ENCODE peak calls at places on chromosomes 7 and 10, in eight cellular contexts. One of them, this sample, is unnamed.
A peak's percentile ranks its signal among the peaks of the same experiment; 100 is the strongest.

GRCh38 chr10:129609551-129609950 is 142.5 kb downstream of the MGMT start:
- DNase-seq in HCT116: no peak
- DNase-seq in fibroblast of the aortic adventitia: no peak
- DNase-seq in PC-3: no peak
- DNase-seq in fibroblast of villous mesenchyme: no peak
- DNase-seq in brain microvascular endothelial cell: no peak
- DNase-seq in AG10803: no peak
- DNase-seq in bronchial epithelial cell: no peak
- DNase-seq in this sample: no peak

GRCh38 chr7:5457245-5457735 is 33.7 kb upstream of the TNRC18 start:
- DNase-seq in brain microvascular endothelial cell: no peak
- DNase-seq in fibroblast of villous mesenchyme: no peak
- DNase-seq in PC-3: no peak
- DNase-seq in HCT116: no peak
- DNase-seq in bronchial epithelial cell: no peak
- DNase-seq in AG10803: no peak
- DNase-seq in fibroblast of the aortic adventitia: no peak
- DNase-seq in this sample: no peak

GRCh38 chr10:1368772-1369171 is 312.6 kb downstream of the WDR37 start:
- DNase-seq in fibroblast of the aortic adventitia: no peak
- DNase-seq in AG10803: no peak
- DNase-seq in bronchial epithelial cell: no peak
- DNase-seq in fibroblast of villous mesenchyme: no peak
- DNase-seq in brain microvascular endothelial cell: no peak
- DNase-seq in PC-3: peak; percentile 18
- DNase-seq in HCT116: peak; percentile 45
- DNase-seq in this sample: no peak

GRCh38 chr7:132001166-132001565 is 444.7 kb upstream of the PODXL start:
- DNase-seq in PC-3: no peak
- DNase-seq in HCT116: no peak
- DNase-seq in fibroblast of villous mesenchyme: no peak
- DNase-seq in AG10803: no peak
- DNase-seq in fibroblast of the aortic adventitia: no peak
- DNase-seq in bronchial epithelial cell: no peak
- DNase-seq in brain microvascular endothelial cell: no peak
- DNase-seq in this sample: no peak

GRCh38 chr7:91759205-91759863 is 121.2 kb downstream of the MTERF1 start:
- DNase-seq in AG10803: no peak
- DNase-seq in fibroblast of villous mesenchyme: peak; percentile 20
- DNase-seq in bronchial epithelial cell: peak; percentile 89
- DNase-seq in PC-3: peak; percentile 93
- DNase-seq in HCT116: no peak
- DNase-seq in brain microvascular endothelial cell: peak; percentile 85
- DNase-seq in fibroblast of the aortic adventitia: peak; percentile 32
- DNase-seq in this sample: no peak

GRCh38 chr7:110835209-110835608 is 255.7 kb upstream of the LRRN3 start:
- DNase-seq in fibroblast of villous mesenchyme: no peak
- DNase-seq in brain microvascular endothelial cell: no peak
- DNase-seq in PC-3: peak; percentile 47
- DNase-seq in HCT116: no peak
- DNase-seq in fibroblast of the aortic adventitia: no peak
- DNase-seq in bronchial epithelial cell: peak; percentile 2
- DNase-seq in AG10803: no peak
- DNase-seq in this sample: no peak

GRCh38 chr7:28570970-28571288 is 158.6 kb downstream of the CREB5 start:
- DNase-seq in fibroblast of the aortic adventitia: no peak
- DNase-seq in bronchial epithelial cell: peak; percentile 74
- DNase-seq in brain microvascular endothelial cell: peak; percentile 52
- DNase-seq in PC-3: peak; percentile 82
- DNase-seq in fibroblast of villous mesenchyme: peak; percentile 22
- DNase-seq in HCT116: no peak
- DNase-seq in AG10803: peak; percentile 22
- DNase-seq in this sample: no peak

GRCh38 chr7:98203964-98204605 is 7.2 kb upstream of the BHLHA15 start:
- DNase-seq in bronchial epithelial cell: no peak
- DNase-seq in PC-3: no peak
- DNase-seq in brain microvascular endothelial cell: no peak
- DNase-seq in fibroblast of villous mesenchyme: no peak
- DNase-seq in AG10803: no peak
- DNase-seq in fibroblast of the aortic adventitia: no peak
- DNase-seq in HCT116: no peak
- DNase-seq in this sample: no peak

GRCh38 chr10:93380043-93380565 is 102.0 kb downstream of the MYOF start:
- DNase-seq in PC-3: no peak
- DNase-seq in AG10803: no peak
- DNase-seq in bronchial epithelial cell: no peak
- DNase-seq in fibroblast of the aortic adventitia: peak; percentile 51
- DNase-seq in fibroblast of villous mesenchyme: no peak
- DNase-seq in HCT116: no peak
- DNase-seq in brain microvascular endothelial cell: no peak
- DNase-seq in this sample: no peak

GRCh38 chr7:98418636-98419315 is 17.9 kb upstream of the BAIAP2L1 start:
- DNase-seq in brain microvascular endothelial cell: peak; percentile 99
- DNase-seq in bronchial epithelial cell: peak; percentile 99
- DNase-seq in HCT116: peak; percentile 99
- DNase-seq in fibroblast of the aortic adventitia: peak; percentile 94
- DNase-seq in AG10803: peak; percentile 92
- DNase-seq in fibroblast of villous mesenchyme: peak; percentile 93
- DNase-seq in PC-3: peak; percentile 98
- DNase-seq in this sample: no peak

GRCh38 chr7:151172273-151173141 is 5.0 kb upstream of the GBX1 start:
- DNase-seq in bronchial epithelial cell: peak; percentile 35
- DNase-seq in AG10803: peak; percentile 50
- DNase-seq in HCT116: peak; percentile 61
- DNase-seq in fibroblast of villous mesenchyme: peak; percentile 67
- DNase-seq in PC-3: peak; percentile 66
- DNase-seq in brain microvascular endothelial cell: peak; percentile 37
- DNase-seq in fibroblast of the aortic adventitia: peak; percentile 58
- DNase-seq in this sample: peak; percentile 65

GRCh38 chr7:98459529-98459928 is 58.6 kb upstream of the BAIAP2L1 start:
- DNase-seq in bronchial epithelial cell: no peak
- DNase-seq in PC-3: no peak
- DNase-seq in HCT116: no peak
- DNase-seq in fibroblast of the aortic adventitia: no peak
- DNase-seq in brain microvascular endothelial cell: no peak
- DNase-seq in fibroblast of villous mesenchyme: no peak
- DNase-seq in AG10803: no peak
- DNase-seq in this sample: no peak

GRCh38 chr7:27269455-27269854 is 26.9 kb downstream of the EVX1 start:
- DNase-seq in fibroblast of villous mesenchyme: no peak
- DNase-seq in HCT116: no peak
- DNase-seq in fibroblast of the aortic adventitia: no peak
- DNase-seq in bronchial epithelial cell: no peak
- DNase-seq in PC-3: no peak
- DNase-seq in AG10803: no peak
- DNase-seq in brain microvascular endothelial cell: no peak
- DNase-seq in this sample: no peak

GRCh38 chr10:3287566-3288445 is 115.2 kb upstream of the PITRM1 start:
- DNase-seq in AG10803: no peak
- DNase-seq in bronchial epithelial cell: no peak
- DNase-seq in fibroblast of the aortic adventitia: no peak
- DNase-seq in brain microvascular endothelial cell: no peak
- DNase-seq in PC-3: peak; percentile 14
- DNase-seq in HCT116: peak; percentile 26
- DNase-seq in fibroblast of villous mesenchyme: no peak
- DNase-seq in this sample: no peak

GRCh38 chr10:125878957-125879835 is 1.9 kb downstream of the DHX32 start:
- DNase-seq in fibroblast of the aortic adventitia: peak; percentile 86
- DNase-seq in bronchial epithelial cell: peak; percentile 97
- DNase-seq in brain microvascular endothelial cell: peak; percentile 88
- DNase-seq in PC-3: peak; percentile 92
- DNase-seq in AG10803: peak; percentile 67
- DNase-seq in HCT116: peak; percentile 93
- DNase-seq in fibroblast of villous mesenchyme: peak; percentile 89
- DNase-seq in this sample: no peak

GRCh38 chr7:129187681-129188371 is 607 bp upstream of the SMO start:
- DNase-seq in fibroblast of villous mesenchyme: no peak
- DNase-seq in bronchial epithelial cell: no peak
- DNase-seq in brain microvascular endothelial cell: no peak
- DNase-seq in PC-3: no peak
- DNase-seq in HCT116: no peak
- DNase-seq in fibroblast of the aortic adventitia: no peak
- DNase-seq in AG10803: no peak
- DNase-seq in this sample: no peak

GRCh38 chr10:86292462-86293322 is 73.9 kb downstream of the GRID1 start:
- DNase-seq in PC-3: no peak
- DNase-seq in fibroblast of the aortic adventitia: no peak
- DNase-seq in AG10803: no peak
- DNase-seq in fibroblast of villous mesenchyme: no peak
- DNase-seq in HCT116: no peak
- DNase-seq in bronchial epithelial cell: no peak
- DNase-seq in brain microvascular endothelial cell: no peak
- DNase-seq in this sample: no peak

GRCh38 chr10:17276756-17277424 is 48.8 kb downstream of the VIM start:
- DNase-seq in brain microvascular endothelial cell: no peak
- DNase-seq in bronchial epithelial cell: peak; percentile 45
- DNase-seq in fibroblast of the aortic adventitia: no peak
- DNase-seq in PC-3: no peak
- DNase-seq in AG10803: no peak
- DNase-seq in fibroblast of villous mesenchyme: no peak
- DNase-seq in HCT116: no peak
- DNase-seq in this sample: no peak

GRCh38 chr7:98398567-98399372 is 2.1 kb downstream of the BAIAP2L1 start:
- DNase-seq in fibroblast of the aortic adventitia: no peak
- DNase-seq in AG10803: peak; percentile 20
- DNase-seq in brain microvascular endothelial cell: no peak
- DNase-seq in bronchial epithelial cell: peak; percentile 54
- DNase-seq in fibroblast of villous mesenchyme: no peak
- DNase-seq in HCT116: no peak
- DNase-seq in PC-3: peak; percentile 15
- DNase-seq in this sample: no peak

GRCh38 chr7:83882551-83882950 is 233.6 kb upstream of the SEMA3E start:
- DNase-seq in HCT116: no peak
- DNase-seq in fibroblast of villous mesenchyme: no peak
- DNase-seq in fibroblast of the aortic adventitia: peak; percentile 3
- DNase-seq in brain microvascular endothelial cell: no peak
- DNase-seq in AG10803: no peak
- DNase-seq in bronchial epithelial cell: peak; percentile 60
- DNase-seq in PC-3: no peak
- DNase-seq in this sample: no peak

GRCh38 chr7:112937651-112938390 is 147.6 kb upstream of the TMEM168 start:
- DNase-seq in AG10803: peak; percentile 84
- DNase-seq in fibroblast of the aortic adventitia: peak; percentile 67
- DNase-seq in brain microvascular endothelial cell: no peak
- DNase-seq in PC-3: no peak
- DNase-seq in bronchial epithelial cell: no peak
- DNase-seq in fibroblast of villous mesenchyme: peak; percentile 61
- DNase-seq in HCT116: no peak
- DNase-seq in this sample: no peak

DNA sequence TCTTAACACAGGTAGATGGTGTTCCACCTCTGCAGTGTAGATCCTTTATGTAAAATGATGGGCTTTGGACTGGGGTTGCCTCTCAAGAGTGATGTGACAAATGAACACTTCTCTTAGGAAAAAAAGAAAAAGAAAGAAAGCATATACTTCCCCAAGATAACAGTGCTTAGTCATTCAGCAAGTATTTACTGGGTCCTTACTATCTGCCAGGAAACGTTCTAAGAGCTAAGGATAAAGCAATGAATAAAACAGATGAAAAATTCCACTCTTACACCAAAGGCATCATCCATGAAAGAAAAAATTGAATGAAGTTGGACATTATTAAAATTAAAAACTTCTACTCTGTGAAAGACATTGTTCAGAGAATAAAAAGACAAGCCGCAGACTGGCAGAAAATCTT is 177.3 kb downstream of the C7orf25 start:
- DNase-seq in fibroblast of villous mesenchyme: peak; percentile 18
- DNase-seq in fibroblast of the aortic adventitia: peak; percentile 83
- DNase-seq in HCT116: no peak
- DNase-seq in PC-3: peak; percentile 24
- DNase-seq in bronchial epithelial cell: peak; percentile 13
- DNase-seq in brain microvascular endothelial cell: peak; percentile 32
- DNase-seq in AG10803: peak; percentile 39
- DNase-seq in this sample: no peak
- TF ChIP-seq CTCF in fibroblast of villous mesenchyme: no peak
- TF ChIP-seq CTCF in fibroblast of the aortic adventitia: no peak
- TF ChIP-seq CTCF in HCT116: no peak
- TF ChIP-seq CTCF in PC-3: no peak
- TF ChIP-seq CTCF in bronchial epithelial cell: no peak
- TF ChIP-seq CTCF in brain microvascular endothelial cell: no peak
- TF ChIP-seq CTCF in AG10803: no peak
- TF ChIP-seq CTCF in this sample: no peak

DNA sequence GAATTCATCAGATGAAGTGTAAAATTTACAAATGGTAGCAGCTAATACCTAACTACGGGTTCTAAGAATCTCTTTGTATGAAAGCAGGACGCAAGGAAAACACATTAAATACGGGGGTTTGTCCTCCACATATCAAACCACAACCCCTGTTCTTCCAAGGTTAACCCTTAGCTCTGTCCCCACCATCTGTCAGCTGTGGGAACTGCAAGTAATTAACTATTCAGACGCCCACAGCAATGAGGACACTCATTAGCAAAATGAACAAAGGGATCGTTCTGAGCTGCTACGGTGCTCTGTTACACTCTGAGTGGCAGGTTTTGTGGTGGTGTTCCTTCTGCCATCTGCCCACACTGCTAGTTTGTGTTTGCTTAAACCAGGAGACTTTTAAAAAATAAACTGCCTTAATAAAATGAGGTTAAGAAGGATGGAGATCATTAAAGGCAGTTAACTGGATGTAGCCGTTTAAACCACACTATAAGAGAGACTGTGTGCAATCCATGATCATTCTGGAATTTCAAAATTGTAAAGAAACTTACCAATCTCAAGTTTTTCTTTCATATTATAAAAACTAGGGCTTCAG is 51.4 kb downstream of the C10orf67 start:
- DNase-seq in AG10803: peak; percentile 7
- DNase-seq in brain microvascular endothelial cell: peak; percentile 21
- DNase-seq in fibroblast of the aortic adventitia: peak; percentile 30
- DNase-seq in bronchial epithelial cell: peak; percentile 53
- DNase-seq in PC-3: peak; percentile 56
- DNase-seq in fibroblast of villous mesenchyme: peak; percentile 39
- DNase-seq in HCT116: peak; percentile 33
- DNase-seq in this sample: no peak
- TF ChIP-seq CTCF in AG10803: peak; percentile 58
- TF ChIP-seq CTCF in brain microvascular endothelial cell: peak; percentile 77
- TF ChIP-seq CTCF in fibroblast of the aortic adventitia: peak; percentile 62
- TF ChIP-seq CTCF in bronchial epithelial cell: peak; percentile 68
- TF ChIP-seq CTCF in PC-3: peak; percentile 62
- TF ChIP-seq CTCF in fibroblast of villous mesenchyme: peak; percentile 77
- TF ChIP-seq CTCF in HCT116: peak; percentile 60
- TF ChIP-seq CTCF in this sample: no peak

DNA sequence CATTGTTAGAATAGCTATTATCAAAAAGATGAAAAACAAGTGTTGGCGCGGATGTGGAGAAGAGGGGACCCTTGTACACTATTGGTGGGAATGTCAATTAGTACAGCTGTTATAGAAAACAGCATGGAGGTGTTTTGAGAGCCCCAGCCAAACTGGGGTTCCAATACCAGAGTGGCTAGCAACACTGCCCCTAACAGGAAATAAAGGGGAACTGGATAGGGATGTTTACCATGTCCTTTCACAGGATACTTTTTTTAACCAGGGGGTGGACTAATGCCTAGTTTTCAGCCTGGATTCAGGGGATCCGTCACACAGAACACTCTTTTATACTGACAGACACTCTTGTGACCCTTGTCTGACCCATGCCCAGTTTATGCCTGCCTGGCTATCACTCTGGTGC is 6.9 kb upstream of the GSTK1 start:
- DNase-seq in HCT116: no peak
- DNase-seq in bronchial epithelial cell: no peak
- DNase-seq in AG10803: no peak
- DNase-seq in fibroblast of villous mesenchyme: no peak
- DNase-seq in PC-3: no peak
- DNase-seq in brain microvascular endothelial cell: no peak
- DNase-seq in fibroblast of the aortic adventitia: no peak
- DNase-seq in this sample: no peak
- TF ChIP-seq CTCF in HCT116: no peak
- TF ChIP-seq CTCF in bronchial epithelial cell: no peak
- TF ChIP-seq CTCF in AG10803: no peak
- TF ChIP-seq CTCF in fibroblast of villous mesenchyme: peak; percentile 7
- TF ChIP-seq CTCF in PC-3: no peak
- TF ChIP-seq CTCF in brain microvascular endothelial cell: peak; percentile 34
- TF ChIP-seq CTCF in fibroblast of the aortic adventitia: peak; percentile 2
- TF ChIP-seq CTCF in this sample: no peak

GRCh38 chr10:97866524-97867219 is 17.0 kb downstream of the GOLGA7B start:
- DNase-seq in fibroblast of the aortic adventitia: no peak
- DNase-seq in PC-3: no peak
- DNase-seq in brain microvascular endothelial cell: no peak
- DNase-seq in bronchial epithelial cell: no peak
- DNase-seq in AG10803: no peak
- DNase-seq in HCT116: no peak
- DNase-seq in fibroblast of villous mesenchyme: no peak
- DNase-seq in this sample: no peak
- TF ChIP-seq CTCF in fibroblast of the aortic adventitia: no peak
- TF ChIP-seq CTCF in PC-3: no peak
- TF ChIP-seq CTCF in brain microvascular endothelial cell: no peak
- TF ChIP-seq CTCF in bronchial epithelial cell: no peak
- TF ChIP-seq CTCF in AG10803: no peak
- TF ChIP-seq CTCF in HCT116: peak; percentile 15
- TF ChIP-seq CTCF in fibroblast of villous mesenchyme: no peak
- TF ChIP-seq CTCF in this sample: no peak

This sample was measured in omental fat pad.